ENCODE peak calls at places on chromosomes 7 and 10, in four cellular contexts. T is heart left ventricle, M is tibial artery, I is H9. G is an unnamed sample.

GRCh38 chr7:9785211-9785610 is 1188.5 kb upstream of the PHF14 start:
- DNase-seq in T (no peak), M (no peak), I (no peak), G (no peak)

GRCh38 chr7:67854236-67854635 is 857.6 kb downstream of the TYW1 start:
- DNase-seq in T (no peak), M (no peak), I (no peak), G (no peak)

GRCh38 chr7:139990142-139990535 is 72.6 kb downstream of the PARP12 start:
- DNase-seq in T (no peak), M (peak; percentile 40), I (no peak), G (no peak)

GRCh38 chr7:134307320-134307719 is 9.4 kb downstream of the SLC35B4 start:
- DNase-seq in T (no peak), M (no peak), I (no peak), G (no peak)

GRCh38 chr7:111301891-111302290 is 211.0 kb downstream of the LRRN3 start:
- DNase-seq in T (no peak), M (no peak), I (no peak), G (no peak)

GRCh38 chr7:108136191-108136581 is 6.0 kb upstream of the LAMB4 start:
- DNase-seq in T (no peak), M (no peak), I (no peak), G (no peak)

GRCh38 chr7:129169171-129169643 is 19.2 kb upstream of the SMO start:
- DNase-seq in T (peak; percentile 59), M (no peak), I (peak; percentile 69), G (peak; percentile 21)

GRCh38 chr10:31152421-31153133 is 120.9 kb upstream of the ZNF438 start:
- DNase-seq in T (peak; percentile 74), M (no peak), I (no peak), G (no peak)

GRCh38 chr10:23376175-23376787 is 31.7 kb upstream of the C10orf67 start:
- DNase-seq in T (no peak), M (no peak), I (no peak), G (no peak)

GRCh38 chr7:116236020-116236630 is 25.8 kb downstream of the TES start:
- DNase-seq in T (peak; percentile 41), M (no peak), I (no peak), G (peak; percentile 28)

GRCh38 chr10:132539431-132539839 is 1.8 kb downstream of the INPP5A start:
- DNase-seq in T (peak; percentile 42), M (peak; percentile 93), I (no peak), G (peak; percentile 63)

GRCh38 chr7:66140924-66141323 is 26.3 kb downstream of the CRCP start:
- DNase-seq in T (peak; percentile 68), M (no peak), I (no peak), G (no peak)

GRCh38 chr10:91551856-91552255 is 81.0 kb downstream of the PPP1R3C start:
- DNase-seq in T (peak; percentile 66), M (no peak), I (peak; percentile 86), G (no peak)

GRCh38 chr7:157188091-157188665 is 49.5 kb downstream of the UBE3C start:
- DNase-seq in T (no peak), M (no peak), I (no peak), G (no peak)

GRCh38 chr10:42549851-42550250 is 88.5 kb downstream of the ZNF33B start:
- DNase-seq in T (no peak), M (no peak), I (no peak), G (no peak)

GRCh38 chr10:22391605-22392004 is 46.3 kb downstream of the SPAG6 start:
- DNase-seq in T (no peak), M (no peak), I (no peak), G (no peak)

GRCh38 chr7:73880755-73881328 is 19.9 kb downstream of the TMEM270 start:
- DNase-seq in T (no peak), M (no peak), I (no peak), G (no peak)

GRCh38 chr10:118472961-118473675 is 122.3 kb downstream of the PRLHR start:
- DNase-seq in T (no peak), M (no peak), I (no peak), G (no peak)

GRCh38 chr7:95045236-95045923 is 138.0 kb downstream of the PPP1R9A start:
- DNase-seq in T (no peak), M (no peak), I (peak; percentile 37), G (no peak)

GRCh38 chr10:55203319-55203718 is 402.3 kb upstream of the PCDH15 start:
- DNase-seq in T (no peak), M (no peak), I (no peak), G (no peak)

GRCh38 chr7:65002972-65003585 is 3.4 kb downstream of the ERV3-1 start:
- DNase-seq in T (no peak), M (no peak), I (no peak), G (no peak)

GRCh38 chr10:12333382-12334185 is 15.8 kb upstream of the CAMK1D start:
- DNase-seq in T (peak; percentile 26), M (peak; percentile 92), I (no peak), G (peak; percentile 15)

GRCh38 chr7:98930921-98931320 is 52.6 kb downstream of the TRRAP start:
- DNase-seq in T (no peak), M (no peak), I (no peak), G (peak; percentile 0)

GRCh38 chr7:111090834-111091233 is at the start of gene LRRN3:
- DNase-seq in T (peak; percentile 38), M (peak; percentile 68), I (peak; percentile 24), G (no peak)

GRCh38 chr7:120402801-120403200 is 129.8 kb downstream of the KCND2 start:
- DNase-seq in T (no peak), M (no peak), I (no peak), G (no peak)

GRCh38 chr7:7595451-7595850 is 28.8 kb downstream of the MIOS start:
- DNase-seq in T (no peak), M (no peak), I (no peak), G (no peak)
- TF ChIP-seq CTCF in T (peak; percentile 56), M (peak; percentile 26), I (no peak), G (peak; percentile 54)

DNA sequence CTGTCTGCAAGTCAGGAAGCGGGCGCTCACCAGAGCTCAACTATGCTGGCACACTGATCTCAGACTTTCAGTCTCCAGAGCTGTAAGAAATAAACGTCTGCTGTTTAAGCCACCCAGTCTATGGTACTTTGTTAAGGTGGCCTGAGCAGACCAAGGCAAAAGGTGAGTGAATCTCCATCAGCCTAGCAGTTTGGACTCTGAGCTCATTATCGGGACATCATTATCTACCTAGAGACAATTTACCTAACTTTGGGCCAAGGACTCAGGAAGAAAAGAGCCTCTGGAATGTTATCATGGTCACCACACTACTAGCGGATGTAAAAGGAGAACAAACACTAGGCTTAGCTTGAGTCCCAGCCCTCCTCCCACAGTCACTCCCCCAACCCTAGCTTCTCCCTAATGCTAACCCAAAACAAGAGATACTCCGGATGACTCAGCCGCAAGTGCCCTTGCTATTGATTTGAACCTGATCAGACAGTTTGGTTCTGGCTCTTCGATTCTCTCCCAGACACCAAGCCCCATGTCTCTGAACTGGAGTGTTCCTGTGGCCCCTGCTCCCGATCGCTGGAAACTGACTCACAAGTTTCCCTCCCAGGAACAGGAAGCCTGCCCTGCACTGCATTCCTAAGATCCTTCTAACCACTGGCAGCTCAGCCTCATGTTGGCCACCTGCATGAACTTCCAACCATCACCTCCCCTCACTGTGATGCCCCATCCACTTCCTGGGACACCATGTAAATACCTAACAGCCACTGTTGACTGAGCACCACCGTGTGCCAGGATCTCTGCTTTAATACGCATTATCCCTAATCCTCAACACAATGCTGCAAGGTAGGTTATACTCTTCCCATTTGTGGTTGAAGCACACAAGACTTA is 34.5 kb downstream of the CREB3L2 start:
- DNase-seq in T (no peak), M (no peak), I (peak; percentile 36), G (no peak)
- H3K27ac ChIP-seq in T (no peak overlapping the region), M (peak overlapping the region; percentile 96), I (no peak overlapping the region), G (no peak overlapping the region)

DNA sequence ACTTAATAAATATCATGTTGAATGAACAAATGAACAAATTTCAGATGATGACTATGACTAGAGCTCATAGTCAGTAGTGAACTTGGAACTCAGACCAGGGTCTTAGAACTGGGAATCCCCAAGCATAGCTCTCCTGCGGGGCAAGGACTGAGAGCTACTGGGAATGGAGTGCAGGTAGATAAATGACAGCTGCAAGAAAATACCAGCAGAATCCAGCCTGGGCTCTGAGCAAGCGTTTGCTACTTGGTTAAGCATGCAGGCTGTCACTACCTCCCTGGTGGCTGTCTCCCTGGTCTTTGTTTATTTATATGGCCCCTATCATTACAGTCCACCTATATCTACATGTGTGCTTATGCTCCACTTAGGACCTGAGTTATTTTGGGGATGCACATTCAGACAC is 208.4 kb downstream of the POU6F2 start:
- DNase-seq in T (no peak), M (no peak), I (no peak), G (no peak)
- TF ChIP-seq CTCF in T (no peak), M (no peak), I (no peak), G (no peak)

DNA sequence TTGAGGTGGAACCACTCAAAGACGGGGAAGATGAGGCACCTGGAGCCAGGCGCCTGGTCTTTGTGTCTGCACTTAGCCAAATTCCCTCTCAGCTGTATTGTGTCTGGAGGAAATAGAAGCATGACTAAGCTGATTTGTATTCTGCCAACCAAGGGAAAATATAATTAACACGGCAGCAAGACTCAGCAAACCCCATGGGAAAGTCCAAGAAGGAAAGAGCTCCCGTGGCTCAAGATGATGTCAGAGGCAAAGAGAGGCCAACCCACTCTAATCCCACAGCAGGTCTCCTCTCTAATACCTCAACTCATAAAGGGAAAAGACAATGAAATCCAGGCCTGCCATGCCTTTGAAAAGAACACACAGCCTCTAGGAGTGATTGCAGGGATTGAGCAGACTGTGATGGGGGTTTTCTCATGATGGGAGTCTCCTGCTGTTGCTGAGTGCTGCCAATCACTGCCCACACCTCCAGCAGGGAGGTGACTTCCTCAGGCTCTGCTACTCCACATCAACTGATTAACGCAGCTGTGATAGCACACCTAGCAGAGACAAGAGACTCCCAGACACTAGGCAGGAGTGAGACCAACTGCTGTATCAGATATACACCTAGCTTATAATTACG is 255.5 kb upstream of the C7orf33 start:
- DNase-seq in T (no peak), M (no peak), I (peak; percentile 46), G (no peak)
- H3K27ac ChIP-seq in T (no peak overlapping the region), M (no peak overlapping the region), I (no peak overlapping the region), G (no peak overlapping the region)

DNA sequence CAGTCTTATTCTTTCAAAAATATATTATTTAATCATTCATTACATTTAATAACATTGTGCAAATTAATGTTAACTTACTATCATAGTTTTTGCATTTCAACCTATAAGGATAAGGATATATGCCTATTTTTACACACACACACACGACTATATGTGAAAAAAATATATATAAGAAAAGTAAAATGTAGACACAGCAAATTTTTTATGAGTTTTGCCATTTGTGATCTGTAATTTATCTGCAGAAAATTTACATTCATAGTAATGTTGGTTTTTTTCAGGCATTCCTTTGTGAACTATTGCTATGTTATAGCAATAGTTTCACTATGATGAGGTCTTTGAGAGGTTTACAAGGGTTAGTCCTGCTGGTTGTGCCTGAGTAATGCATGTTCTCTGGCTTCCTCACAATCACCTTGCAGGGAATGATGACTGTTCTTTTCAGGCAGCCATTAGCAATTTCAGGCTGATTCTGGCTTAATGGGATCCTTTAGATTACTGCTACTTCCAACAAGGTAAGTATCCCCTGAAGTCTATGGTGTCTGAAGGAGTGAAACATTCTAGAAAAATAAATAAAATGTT is 183.7 kb upstream of the CDK1 start:
- DNase-seq in T (no peak), M (no peak), I (no peak), G (no peak)
- TF ChIP-seq CTCF in T (no peak), M (no peak), I (peak; percentile 50), G (no peak)

DNA sequence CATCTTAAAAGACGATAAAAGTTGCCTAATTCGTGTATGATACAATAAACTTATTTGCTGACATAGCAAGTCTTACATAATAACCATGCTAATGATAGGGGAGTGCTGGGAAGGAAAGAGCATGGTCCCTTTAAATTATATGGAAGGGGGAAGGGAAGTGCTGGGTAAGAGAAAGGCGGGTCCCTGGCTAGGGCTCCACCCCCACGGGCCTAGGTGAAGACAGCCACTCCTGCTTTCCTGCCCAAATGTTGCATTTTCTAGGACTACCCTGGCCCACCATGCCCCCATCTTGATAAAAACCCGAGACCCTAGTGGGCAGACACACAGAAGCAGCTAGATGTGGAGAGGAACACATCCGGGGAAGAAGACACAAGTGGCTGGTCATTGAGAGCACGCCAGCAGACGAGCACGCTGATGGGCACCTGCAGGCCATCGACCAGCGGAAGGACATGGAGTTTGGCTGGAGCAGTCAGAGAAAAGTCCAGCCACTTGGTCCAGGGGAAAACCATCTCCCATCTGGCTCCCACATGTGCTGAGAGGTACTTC is 328.7 kb downstream of the ARL4A start:
- DNase-seq in T (no peak), M (no peak), I (no peak), G (no peak)
- H3K27ac ChIP-seq in T (no peak overlapping the region), M (no peak overlapping the region), I (no peak overlapping the region), G (no peak overlapping the region)